ENCODE peak calls at places on chromosomes 2 and 18, in six cellular contexts. Q, K, N, J, H and T are unnamed samples.

GRCh38 chr2:143458258-143458954 is 329.2 kb downstream of the ARHGAP15 start:
- DNase-seq in Q (no peak), K (no peak), N (no peak), J (no peak), H (peak), T (no peak)

GRCh38 chr2:111667001-111667400 is 217.0 kb downstream of the ANAPC1 start:
- DNase-seq in Q (no peak), K (no peak), N (no peak), J (no peak), H (no peak), T (no peak)

GRCh38 chr2:26536371-26537068 is 58.6 kb upstream of the OTOF start:
- DNase-seq in Q (no peak), K (peak), N (no peak), J (no peak), H (no peak), T (no peak)

GRCh38 chr2:137229834-137230233 is 464.5 kb downstream of the THSD7B start:
- DNase-seq in Q (no peak), K (no peak), N (no peak), J (no peak), H (peak), T (no peak)

GRCh38 chr2:216142540-216142939 is 33.4 kb downstream of the XRCC5 start:
- DNase-seq in Q (no peak), K (no peak), N (peak), J (no peak), H (peak), T (no peak)

GRCh38 chr2:224366269-224366668 is 35.6 kb downstream of the FAM124B start:
- DNase-seq in Q (no peak), K (no peak), N (no peak), J (no peak), H (no peak), T (no peak)

GRCh38 chr2:54240515-54241219 is 15.4 kb downstream of the TSPYL6 start:
- DNase-seq in Q (peak), K (no peak), N (no peak), J (no peak), H (peak), T (no peak)

GRCh38 chr2:63000801-63001200 is 49.8 kb upstream of the OTX1 start:
- DNase-seq in Q (no peak), K (no peak), N (no peak), J (no peak), H (peak), T (no peak)

GRCh38 chr2:232483923-232484627 is 3.6 kb downstream of the ECEL1 start:
- DNase-seq in Q (no peak), K (peak), N (no peak), J (no peak), H (no peak), T (no peak)

GRCh38 chr2:55441280-55441892 is 21.7 kb upstream of the CCDC88A start:
- DNase-seq in Q (no peak), K (no peak), N (no peak), J (no peak), H (no peak), T (no peak)

GRCh38 chr2:145591109-145591809 is 1071.3 kb upstream of the ZEB2 start:
- DNase-seq in Q (no peak), K (no peak), N (no peak), J (no peak), H (no peak), T (no peak)

GRCh38 chr2:97774425-97774824 is 61.0 kb downstream of the ZAP70 start:
- DNase-seq in Q (peak), K (no peak), N (no peak), J (no peak), H (peak), T (peak)

GRCh38 chr2:271917-272316 is 7.2 kb downstream of the ACP1 start:
- DNase-seq in Q (no peak), K (no peak), N (no peak), J (no peak), H (no peak), T (no peak)

GRCh38 chr2:240233891-240234502 is 93.5 kb upstream of the OTOS start:
- DNase-seq in Q (no peak), K (peak), N (no peak), J (no peak), H (no peak), T (no peak)

GRCh38 chr2:2743164-2743571 is 412.1 kb upstream of the MYT1L start:
- DNase-seq in Q (no peak), K (peak), N (no peak), J (no peak), H (peak), T (no peak)

GRCh38 chr2:132667716-132668115 is 2.3 kb downstream of the LYPD1 start:
- DNase-seq in Q (no peak), K (no peak), N (no peak), J (no peak), H (no peak), T (no peak)

GRCh38 chr18:22556271-22556990 is 138.7 kb upstream of the CTAGE1 start:
- DNase-seq in Q (no peak), K (no peak), N (no peak), J (no peak), H (no peak), T (no peak)

DNA sequence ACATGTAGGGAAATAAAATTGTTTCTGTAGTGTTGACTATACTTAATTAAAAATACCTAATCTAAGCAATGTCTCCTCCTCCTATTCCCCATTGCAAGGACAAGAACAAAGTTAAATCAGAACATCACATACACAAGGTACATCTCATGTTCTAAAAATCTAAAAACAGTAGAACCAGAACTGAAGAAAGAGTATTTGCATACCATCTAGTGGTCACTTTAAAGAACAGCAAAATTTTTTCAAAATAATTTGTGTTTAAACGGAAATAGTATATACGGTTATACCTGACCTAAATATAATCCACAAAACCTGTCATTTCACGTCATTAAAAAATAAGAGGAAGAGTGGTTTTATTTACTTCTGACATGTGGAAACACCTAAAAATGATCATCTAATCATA is 294.3 kb upstream of the KCNH7 start:
- DNase-seq in Q (peak), K (no peak), N (no peak), J (no peak), H (peak), T (no peak)
- TF ChIP-seq CTCF in Q (peak), K (no peak), N (peak), J (peak), H (peak), T (peak)

DNA sequence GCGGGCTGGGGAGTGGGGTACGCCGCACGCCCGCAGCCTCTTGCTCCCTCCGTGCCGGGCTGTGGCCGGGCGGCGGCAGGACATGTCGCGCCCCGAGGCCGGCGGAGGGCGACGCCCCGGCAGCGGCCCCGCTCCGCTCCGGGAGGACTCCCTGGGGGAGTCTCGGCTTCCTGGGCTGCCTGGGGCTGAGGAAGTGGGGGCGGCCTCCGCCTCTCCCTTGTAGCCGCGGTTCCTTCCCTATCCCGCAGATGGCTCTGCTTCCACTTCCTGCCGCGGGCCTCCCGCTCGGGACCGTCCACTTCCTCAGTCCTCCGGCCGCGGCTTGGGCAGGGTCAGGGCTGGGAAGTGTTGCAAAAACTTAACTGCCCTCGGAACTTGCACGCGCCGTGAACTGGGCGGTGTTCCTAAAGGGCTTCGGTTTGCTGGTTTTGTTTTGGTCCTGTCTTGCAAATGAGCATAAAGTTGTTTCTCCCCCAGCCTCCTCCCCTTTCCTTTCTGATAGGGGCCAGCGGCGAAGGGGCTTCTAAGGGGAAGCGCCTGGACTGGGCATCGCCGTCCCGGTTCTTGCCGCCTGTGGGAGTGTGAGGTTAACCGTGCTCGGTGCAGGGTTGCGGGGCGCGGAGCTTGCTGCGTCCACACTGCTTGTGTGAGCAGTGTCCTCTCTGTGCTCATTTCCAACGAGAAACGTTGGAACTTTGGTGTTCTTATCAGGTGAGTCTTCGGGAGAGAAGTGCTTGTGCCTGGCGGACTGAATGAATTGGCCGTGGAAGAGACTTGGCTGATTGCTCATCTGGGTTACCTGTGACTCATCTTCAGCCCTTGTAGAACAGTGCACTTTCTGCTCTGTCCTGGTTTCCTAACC is 600 bp downstream of the RALB start:
- DNase-seq in Q (peak), K (peak), N (peak), J (peak), H (peak), T (peak)
- TF ChIP-seq CTCF in Q (no peak), K (peak), N (peak), J (no peak), H (peak), T (no peak)

GRCh38 chr2:174888646-174889271 is 116.4 kb downstream of the CHN1 start:
- DNase-seq in Q (peak), K (no peak), N (no peak), J (no peak), H (no peak), T (no peak)
- TF ChIP-seq CTCF in Q (peak), K (no peak), N (no peak), J (no peak), H (no peak), T (no peak)

DNA sequence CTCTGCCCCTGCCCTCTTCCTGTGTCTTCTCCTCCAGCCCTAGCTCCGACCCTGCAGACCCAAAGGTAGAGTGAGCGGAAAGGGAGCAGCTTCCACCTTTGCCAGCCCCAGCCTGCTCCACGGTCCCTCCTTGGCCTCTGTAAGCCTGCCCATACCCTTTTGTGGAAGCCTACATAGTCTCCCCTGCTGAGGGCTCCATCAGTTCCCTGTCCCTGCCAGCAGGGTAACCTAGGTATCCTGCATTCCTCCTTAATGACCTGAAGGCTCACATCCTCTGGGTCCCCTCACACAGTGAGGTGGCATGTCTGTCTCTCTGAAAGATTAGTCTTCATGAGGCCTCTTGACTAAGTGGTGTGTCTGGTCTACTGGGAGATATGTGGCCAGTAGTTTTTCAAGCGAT is 20.5 kb upstream of the ACKR3 start:
- DNase-seq in Q (peak), K (no peak), N (no peak), J (no peak), H (no peak), T (no peak)
- TF ChIP-seq CTCF in Q (peak), K (no peak), N (no peak), J (no peak), H (no peak), T (no peak)

DNA sequence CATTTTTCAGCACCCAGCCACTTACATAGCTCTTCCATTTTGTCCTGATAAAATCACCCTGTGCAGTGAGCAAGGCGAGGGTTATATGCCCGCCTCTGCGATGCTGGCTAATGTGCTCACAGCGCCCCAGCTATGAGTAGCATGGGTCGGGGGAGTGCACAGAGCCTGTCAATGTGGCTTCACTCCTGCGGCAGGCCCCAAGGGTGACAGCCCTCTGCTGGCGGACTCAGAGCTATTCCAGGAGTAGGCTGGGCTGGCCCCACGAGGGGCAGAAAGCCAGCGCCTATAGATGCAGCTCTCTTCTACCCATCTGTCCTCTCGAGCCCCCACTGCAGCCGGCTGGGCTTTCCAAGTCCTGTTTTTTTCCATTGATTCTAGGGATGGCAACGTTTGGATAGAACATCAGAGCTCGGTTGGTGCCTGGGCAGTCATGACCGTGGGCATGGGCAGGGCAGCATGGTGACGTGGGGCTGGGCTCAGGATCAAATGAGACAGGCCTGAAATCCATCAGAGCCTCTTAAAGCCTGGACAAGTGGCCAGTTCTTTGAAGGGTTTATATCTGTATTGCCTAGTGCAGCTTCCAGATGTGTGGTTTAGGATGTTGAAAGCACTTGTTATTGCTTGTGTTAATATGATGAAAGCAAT is 134.7 kb downstream of the MCFD2 start:
- DNase-seq in Q (peak), K (no peak), N (no peak), J (no peak), H (no peak), T (peak)
- TF ChIP-seq CTCF in Q (peak), K (no peak), N (no peak), J (no peak), H (peak), T (no peak)

GRCh38 chr2:95266781-95267430 is 7.3 kb upstream of the PROM2 start:
- DNase-seq in Q (no peak), K (no peak), N (no peak), J (no peak), H (no peak), T (no peak)

GRCh38 chr2:95265182-95265581 is 9.1 kb upstream of the PROM2 start:
- DNase-seq in Q (no peak), K (no peak), N (no peak), J (no peak), H (no peak), T (no peak)

GRCh38 chr2:95262896-95263542 is 11.2 kb upstream of the PROM2 start:
- DNase-seq in Q (no peak), K (no peak), N (no peak), J (no peak), H (no peak), T (no peak)

GRCh38 chr2:95267458-95268207 is 6.6 kb upstream of the PROM2 start:
- DNase-seq in Q (no peak), K (no peak), N (no peak), J (no peak), H (no peak), T (no peak)

DNA sequence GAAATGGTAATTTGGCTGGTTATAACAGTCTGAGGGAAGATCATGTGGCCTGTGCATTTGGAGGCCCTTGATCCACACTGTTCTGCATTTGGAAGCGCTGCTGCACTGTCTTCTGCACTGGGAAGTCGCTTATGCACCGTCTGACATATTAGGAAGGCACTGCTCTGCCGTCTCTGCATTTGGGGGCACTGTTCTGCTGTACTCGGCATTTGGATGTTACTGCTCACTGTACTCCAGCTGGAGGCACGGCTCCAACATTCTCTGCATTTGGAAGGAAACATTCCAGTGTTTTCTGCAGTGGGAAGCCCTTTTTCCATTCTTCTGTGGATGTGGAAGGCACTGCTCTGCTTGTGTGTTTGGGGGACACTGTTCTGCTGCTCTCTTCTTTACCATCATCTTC is 9.6 kb upstream of the PROM2 start:
- DNase-seq in Q (no peak), K (no peak), N (no peak), J (no peak), H (no peak), T (no peak)
- TF ChIP-seq CTCF in Q (no peak), K (no peak), N (no peak), J (no peak), H (no peak), T (no peak)

GRCh38 chr2:60976875-60977561 is 40.5 kb upstream of the PEX13 start:
- DNase-seq in Q (no peak), K (no peak), N (no peak), J (no peak), H (no peak), T (no peak)

GRCh38 chr2:60976271-60976670 is 41.2 kb upstream of the PEX13 start:
- DNase-seq in Q (no peak), K (no peak), N (no peak), J (no peak), H (no peak), T (no peak)

GRCh38 chr2:60973705-60974104 is 43.8 kb upstream of the PEX13 start:
- DNase-seq in Q (no peak), K (no peak), N (no peak), J (no peak), H (no peak), T (no peak)

GRCh38 chr2:60974652-60975051 is 42.9 kb upstream of the PEX13 start:
- DNase-seq in Q (no peak), K (no peak), N (no peak), J (no peak), H (no peak), T (no peak)

GRCh38 chr2:60972889-60973656 is 44.4 kb upstream of the PEX13 start:
- DNase-seq in Q (peak), K (no peak), N (no peak), J (no peak), H (no peak), T (no peak)
- TF ChIP-seq CTCF in Q (no peak), K (no peak), N (no peak), J (no peak), H (no peak), T (no peak)

GRCh38 chr2:101187131-101187530 is 35.9 kb upstream of the TBC1D8 start:
- DNase-seq in Q (no peak), K (no peak), N (no peak), J (no peak), H (no peak), T (no peak)

GRCh38 chr2:101185085-101185484 is 33.9 kb upstream of the TBC1D8 start:
- DNase-seq in Q (no peak), K (no peak), N (no peak), J (no peak), H (no peak), T (no peak)

GRCh38 chr2:101190753-101191516 is 39.8 kb upstream of the TBC1D8 start:
- DNase-seq in Q (no peak), K (no peak), N (no peak), J (peak), H (no peak), T (no peak)

GRCh38 chr2:101185656-101186055 is 34.5 kb upstream of the TBC1D8 start:
- DNase-seq in Q (no peak), K (no peak), N (no peak), J (no peak), H (no peak), T (no peak)

GRCh38 chr2:101188683-101189405 is 37.7 kb upstream of the TBC1D8 start:
- DNase-seq in Q (peak), K (no peak), N (no peak), J (no peak), H (peak), T (peak)
- TF ChIP-seq CTCF in Q (peak), K (peak), N (peak), J (peak), H (peak), T (peak)

GRCh38 chr18:63336366-63337099 is 17.0 kb upstream of the BCL2 start:
- DNase-seq in Q (no peak), K (no peak), N (peak), J (no peak), H (peak), T (no peak)

GRCh38 chr18:63342206-63342605 is 22.6 kb upstream of the BCL2 start:
- DNase-seq in Q (peak), K (no peak), N (no peak), J (no peak), H (peak), T (peak)

GRCh38 chr18:63344918-63345317 is 22.1 kb downstream of the KDSR start:
- DNase-seq in Q (no peak), K (no peak), N (no peak), J (no peak), H (no peak), T (no peak)

GRCh38 chr18:63344263-63344662 is 22.7 kb downstream of the KDSR start:
- DNase-seq in Q (no peak), K (no peak), N (no peak), J (no peak), H (no peak), T (no peak)

DNA sequence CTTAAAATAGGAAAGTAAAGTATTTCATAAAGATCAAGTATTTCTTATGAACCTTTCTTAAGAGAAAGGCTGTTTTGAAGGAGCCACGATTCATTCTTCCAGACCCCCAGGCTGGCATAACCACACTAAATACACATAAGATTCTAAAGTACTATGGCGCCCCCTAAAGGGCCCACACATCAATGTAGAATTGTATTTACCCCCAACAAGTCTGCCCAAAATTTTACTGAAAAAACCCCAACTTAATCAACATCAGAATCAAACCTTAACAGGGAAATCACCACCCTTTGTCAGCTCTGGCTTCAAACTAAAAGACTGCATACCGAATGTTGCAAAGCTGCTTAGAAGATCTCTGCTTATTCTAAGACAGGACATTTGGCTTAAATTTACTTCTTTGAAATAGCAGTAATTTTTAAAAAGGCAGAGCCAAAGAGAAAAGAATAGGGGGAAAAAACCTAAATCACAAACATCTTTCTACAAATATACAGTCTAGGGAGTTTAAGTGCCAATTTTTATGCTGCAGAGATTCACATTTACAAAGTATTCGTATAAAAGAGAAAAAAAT is 20.4 kb upstream of the BCL2 start:
- DNase-seq in Q (peak), K (no peak), N (peak), J (no peak), H (peak), T (peak)
- TF ChIP-seq CTCF in Q (peak), K (peak), N (peak), J (peak), H (peak), T (peak)